ENCODE peak calls at places on chromosomes 6 and 20, in ten cellular contexts. G is caudate nucleus; Y is M059J; T is retina; L is stimulated activated CD4-positive, alpha-beta T cell treated with anti-CD3 and anti-CD28 coated beads, Interleukin-4, amount 100 ng/mL, for 24 hours; K is A172; U is epithelial cell of esophagus; H is NCI-H2029; W is amniotic epithelial cell; Z is fibroblast of mammary gland. R is an unnamed sample.

GRCh38 chr6:19368511-19368910 is 468.7 kb upstream of the ID4 start:
- DNase-seq in G (no peak), Y (peak; percentile 88), T (no peak), L (no peak), K (peak; percentile 42), U (peak; percentile 76), H (no peak), W (peak; percentile 23), Z (peak; percentile 77), R (no peak)

GRCh38 chr6:167108278-167108677 is 14.6 kb upstream of the CCR6 start:
- DNase-seq in G (no peak), Y (no peak), T (no peak), L (no peak), K (no peak), U (no peak), H (no peak), W (no peak), Z (no peak), R (no peak)

GRCh38 chr6:55276745-55277627 is 50.3 kb upstream of the GFRAL start:
- DNase-seq in G (peak; percentile 0), Y (peak; percentile 75), T (peak; percentile 31), L (no peak), K (peak; percentile 51), U (peak; percentile 77), H (peak; percentile 10), W (peak; percentile 86), Z (peak; percentile 74), R (no peak)

GRCh38 chr20:50189681-50190250 is 864 bp upstream of the CEBPB start:
- DNase-seq in G (no peak), Y (peak; percentile 48), T (no peak), L (peak; percentile 36), K (no peak), U (no peak), H (no peak), W (no peak), Z (no peak), R (peak; percentile 51)

GRCh38 chr6:138719011-138719635 is 54.4 kb upstream of the CCDC28A start:
- DNase-seq in G (no peak), Y (peak; percentile 23), T (no peak), L (no peak), K (no peak), U (no peak), H (no peak), W (peak; percentile 71), Z (peak; percentile 50), R (no peak)

GRCh38 chr20:8862092-8862491 is 206.8 kb upstream of the PLCB4 start:
- DNase-seq in G (peak; percentile 45), Y (no peak), T (no peak), L (no peak), K (no peak), U (no peak), H (no peak), W (no peak), Z (no peak), R (no peak)

GRCh38 chr6:145648149-145648548 is 87.2 kb downstream of the EPM2A start:
- DNase-seq in G (no peak), Y (no peak), T (no peak), L (no peak), K (no peak), U (no peak), H (no peak), W (no peak), Z (no peak), R (no peak)

GRCh38 chr6:56349196-56349595 is 101.8 kb upstream of the COL21A1 start:
- DNase-seq in G (no peak), Y (peak; percentile 78), T (no peak), L (no peak), K (peak; percentile 23), U (no peak), H (no peak), W (peak; percentile 53), Z (peak; percentile 67), R (no peak)

GRCh38 chr6:149897015-149897697 is 757 bp downstream of the RAET1E start:
- DNase-seq in G (peak; percentile 26), Y (peak; percentile 97), T (no peak), L (no peak), K (peak; percentile 85), U (peak; percentile 74), H (no peak), W (peak; percentile 80), Z (peak; percentile 94), R (peak; percentile 97)

GRCh38 chr6:101396552-101397173 is 3.2 kb downstream of the GRIK2 start:
- DNase-seq in G (peak; percentile 7), Y (peak; percentile 65), T (peak; percentile 26), L (peak; percentile 17), K (peak; percentile 50), U (peak; percentile 77), H (no peak), W (peak; percentile 67), Z (peak; percentile 65), R (peak; percentile 67)

GRCh38 chr6:72219536-72219935 is 333.2 kb downstream of the RIMS1 start:
- DNase-seq in G (no peak), Y (peak; percentile 25), T (no peak), L (no peak), K (no peak), U (no peak), H (no peak), W (no peak), Z (no peak), R (no peak)

GRCh38 chr6:35259946-35260626 is 551 bp downstream of the ZNF76 start:
- DNase-seq in G (peak; percentile 14), Y (peak; percentile 67), T (peak; percentile 32), L (peak; percentile 72), K (peak; percentile 49), U (peak; percentile 66), H (peak; percentile 62), W (peak; percentile 48), Z (peak; percentile 23), R (peak; percentile 71)

GRCh38 chr6:45423111-45423900 is 45.6 kb upstream of the SUPT3H start:
- DNase-seq in G (no peak), Y (peak; percentile 66), T (peak; percentile 71), L (peak; percentile 51), K (no peak), U (peak; percentile 14), H (no peak), W (no peak), Z (peak; percentile 56), R (peak; percentile 73)

GRCh38 chr6:131250121-131250520 is 114.9 kb downstream of the AKAP7 start:
- DNase-seq in G (no peak), Y (no peak), T (peak; percentile 73), L (no peak), K (peak; percentile 32), U (peak; percentile 50), H (no peak), W (peak; percentile 57), Z (peak; percentile 52), R (peak; percentile 69)

GRCh38 chr20:35547319-35547718 is 5.4 kb downstream of the ERGIC3 start:
- DNase-seq in G (no peak), Y (no peak), T (peak; percentile 50), L (no peak), K (no peak), U (no peak), H (no peak), W (no peak), Z (no peak), R (no peak)

GRCh38 chr6:17352302-17352701 is 41.1 kb upstream of the CAP2 start:
- DNase-seq in G (no peak), Y (peak; percentile 74), T (no peak), L (no peak), K (peak; percentile 45), U (peak; percentile 16), H (no peak), W (peak; percentile 1), Z (no peak), R (no peak)

GRCh38 chr20:21100590-21101452 is 5.3 kb downstream of the LINC00237 start:
- DNase-seq in G (no peak), Y (peak; percentile 29), T (peak; percentile 87), L (no peak), K (no peak), U (peak; percentile 5), H (no peak), W (no peak), Z (no peak), R (no peak)

GRCh38 chr20:34175072-34175471 is 63.0 kb upstream of the EIF2S2 start:
- DNase-seq in G (no peak), Y (no peak), T (no peak), L (no peak), K (no peak), U (no peak), H (no peak), W (no peak), Z (no peak), R (no peak)

GRCh38 chr6:40819182-40819834 is 219.7 kb downstream of the UNC5CL start:
- DNase-seq in G (no peak), Y (peak; percentile 15), T (no peak), L (no peak), K (no peak), U (no peak), H (peak; percentile 81), W (no peak), Z (no peak), R (no peak)

GRCh38 chr6:162728177-162728571 is 400 bp downstream of the PACRG start:
- DNase-seq in G (peak; percentile 6), Y (no peak), T (no peak), L (no peak), K (no peak), U (no peak), H (no peak), W (no peak), Z (peak; percentile 11), R (no peak)

R was measured in tibial artery.